ENCODE peak calls at places on chromosomes 7 and 10, in ten cellular contexts. L, M, P, V, C, Y, O, N, B and E are unnamed samples.

GRCh38 chr7:102833343-102833742 is 79.5 kb upstream of the LRRC17 start:
- DNase-seq in Y (no peak), L (no peak), B (no peak), C (no peak), P (no peak), O (no peak), N (no peak), M (no peak), V (no peak), E (no peak)

GRCh38 chr7:443279-443833 is 76.3 kb downstream of the PDGFA start:
- DNase-seq in O (no peak), N (no peak), M (no peak), Y (no peak), V (no peak), L (no peak), P (no peak), C (no peak), B (no peak), E (no peak)

GRCh38 chr10:9243861-9244515 is 1189.5 kb downstream of the GATA3 start:
- DNase-seq in N (no peak), C (no peak), B (peak), P (no peak), O (no peak), Y (no peak), L (no peak), V (no peak), M (peak), E (no peak)

GRCh38 chr10:28922127-28922526 is 244.8 kb downstream of the BAMBI start:
- DNase-seq in L (no peak), O (no peak), M (no peak), P (no peak), V (no peak), C (no peak), N (no peak), B (no peak), Y (no peak), E (no peak)

GRCh38 chr7:87206361-87206760 is 13.2 kb downstream of the TMEM243 start:
- DNase-seq in L (no peak), B (peak), O (no peak), M (no peak), P (no peak), Y (no peak), C (no peak), N (no peak), V (no peak), E (no peak)

GRCh38 chr10:125562737-125563136 is 120.2 kb downstream of the TEX36 start:
- DNase-seq in N (no peak), O (no peak), C (no peak), V (no peak), M (no peak), P (no peak), B (no peak), Y (no peak), L (peak), E (no peak)

GRCh38 chr7:37930226-37930948 is 9.9 kb downstream of the EPDR1 start:
- DNase-seq in M (no peak), O (no peak), L (no peak), Y (no peak), V (no peak), N (no peak), B (peak), P (no peak), C (no peak), E (no peak)

GRCh38 chr7:1046722-1047679 is 2.7 kb downstream of the GPR146 start:
- DNase-seq in Y (no peak), L (no peak), V (no peak), M (no peak), P (peak), B (no peak), O (no peak), N (peak), C (no peak), E (no peak)

GRCh38 chr7:151013728-151014497 is 10.4 kb downstream of the ATG9B start:
- DNase-seq in Y (no peak), P (peak), B (peak), C (peak), V (no peak), M (peak), O (peak), L (no peak), N (peak), E (peak)

GRCh38 chr10:69250041-69250440 is 28.3 kb upstream of the HK1 start:
- DNase-seq in C (no peak), L (no peak), P (no peak), B (no peak), V (no peak), O (no peak), M (no peak), N (no peak), Y (no peak), E (no peak)

GRCh38 chr10:103715430-103715829 is 139.9 kb downstream of the SH3PXD2A start:
- DNase-seq in O (no peak), Y (no peak), N (no peak), M (peak), C (no peak), B (peak), V (no peak), L (no peak), P (no peak), E (no peak)

GRCh38 chr10:5929442-5929841 is 39.4 kb downstream of the FBH1 start:
- DNase-seq in M (no peak), P (no peak), Y (no peak), L (no peak), N (no peak), O (no peak), C (no peak), V (no peak), B (no peak), E (no peak)

GRCh38 chr7:95421847-95422444 is 12.9 kb downstream of the PON2 start:
- DNase-seq in M (no peak), C (no peak), L (no peak), P (no peak), Y (no peak), V (no peak), O (no peak), B (no peak), N (no peak), E (no peak)

GRCh38 chr10:73744690-73744994 is 470 bp downstream of the SEC24C start:
- DNase-seq in O (peak), V (no peak), N (peak), C (no peak), L (peak), Y (peak), P (peak), M (no peak), B (peak), E (peak)

GRCh38 chr10:131337656-131338055 is 26.1 kb upstream of the TCERG1L start:
- DNase-seq in O (no peak), Y (no peak), L (no peak), M (no peak), P (no peak), C (no peak), V (no peak), N (no peak), B (no peak), E (no peak)

GRCh38 chr10:98463976-98464754 is 17.4 kb upstream of the HPS1 start:
- DNase-seq in L (no peak), M (no peak), C (no peak), N (no peak), V (no peak), P (no peak), Y (no peak), B (no peak), O (no peak), E (no peak)

GRCh38 chr7:42691030-42691639 is 220.7 kb downstream of the C7orf25 start:
- DNase-seq in C (no peak), N (no peak), B (peak), M (no peak), V (no peak), O (peak), P (no peak), Y (no peak), L (peak), E (no peak)

GRCh38 chr7:113033959-113034358 is 52.7 kb downstream of the GPR85 start:
- DNase-seq in C (no peak), L (no peak), N (no peak), Y (no peak), V (no peak), M (no peak), O (no peak), B (no peak), P (no peak), E (no peak)

GRCh38 chr7:2312272-2312929 is 1.8 kb downstream of the SNX8 start:
- DNase-seq in O (no peak), L (peak), M (no peak), C (no peak), N (no peak), P (no peak), Y (no peak), V (no peak), B (no peak), E (no peak)

GRCh38 chr7:12423995-12424745 is 20.5 kb upstream of the VWDE start:
- DNase-seq in P (no peak), O (no peak), Y (no peak), B (peak), L (no peak), N (no peak), V (no peak), M (no peak), C (no peak), E (no peak)

GRCh38 chr10:131655101-131655849 is 245.5 kb upstream of the PPP2R2D start:
- DNase-seq in V (no peak), L (no peak), Y (no peak), N (no peak), P (no peak), C (no peak), B (peak), M (no peak), O (peak), E (no peak)

GRCh38 chr10:29949411-29950011 is 109.9 kb downstream of the JCAD start:
- DNase-seq in B (peak), V (no peak), N (no peak), L (no peak), P (no peak), O (no peak), Y (no peak), C (no peak), M (peak), E (no peak)

GRCh38 chr10:94282369-94282768 is 80.4 kb downstream of the NOC3L start:
- DNase-seq in M (no peak), Y (no peak), V (no peak), B (no peak), O (no peak), P (no peak), C (no peak), N (no peak), L (no peak), E (no peak)